ENCODE peak calls at places on chromosomes 16 and 17, in four cellular contexts. G, A, Q and K are unnamed samples.

GRCh38 chr16:24668481-24669001 is 60.9 kb upstream of the TNRC6A start:
- DNase-seq in G (no peak), A (no peak), Q (peak), K (no peak)

GRCh38 chr17:28457890-28458289 is 15.6 kb upstream of the SLC13A2 start:
- DNase-seq in G (no peak), Q (no peak), A (no peak), K (no peak)

GRCh38 chr17:48439473-48439872 is 9.5 kb upstream of the SKAP1 start:
- DNase-seq in A (no peak), Q (no peak), G (peak), K (no peak)

GRCh38 chr16:27475561-27475960 is 73.6 kb downstream of the IL21R start:
- DNase-seq in Q (peak), G (no peak), A (no peak), K (no peak)

GRCh38 chr16:11819798-11820197 is 22.7 kb upstream of the ZC3H7A start:
- DNase-seq in A (no peak), G (no peak), Q (no peak), K (no peak)

GRCh38 chr17:72187544-72187943 is 66.7 kb downstream of the SOX9 start:
- DNase-seq in A (no peak), Q (peak), G (no peak), K (no peak)

GRCh38 chr16:88856122-88856827 is 472 bp downstream of the GALNS start:
- DNase-seq in A (no peak), Q (no peak), G (no peak), K (no peak)

GRCh38 chr17:6775871-6776405 is at the start of gene FBXO39:
- DNase-seq in A (no peak), Q (no peak), G (no peak), K (no peak)

GRCh38 chr17:62791235-62792121 is 16.6 kb downstream of the MARCHF10 start:
- DNase-seq in A (no peak), G (no peak), Q (peak), K (no peak)

GRCh38 chr17:488993-489757 is 136.6 kb upstream of the RPH3AL start:
- DNase-seq in Q (peak), A (no peak), G (peak), K (peak)

GRCh38 chr17:47726796-47727703 is 6.0 kb upstream of the TBX21 start:
- DNase-seq in Q (no peak), G (no peak), A (no peak), K (no peak)

GRCh38 chr17:9987779-9988585 is 82.9 kb upstream of the RCVRN start:
- DNase-seq in G (peak), A (no peak), Q (peak), K (peak)

GRCh38 chr16:24022797-24023196 is 187.0 kb downstream of the PRKCB start:
- DNase-seq in A (no peak), G (no peak), Q (no peak), K (no peak)

GRCh38 chr17:6749519-6749918 is 6.3 kb upstream of the XAF1 start:
- DNase-seq in Q (no peak), G (no peak), A (no peak), K (no peak)

GRCh38 chr17:76449126-76449525 is 3.8 kb downstream of the UBE2O start:
- DNase-seq in Q (peak), G (no peak), A (no peak), K (no peak)

GRCh38 chr17:67942810-67943209 is 53.5 kb downstream of the C17orf58 start:
- DNase-seq in A (no peak), G (no peak), Q (no peak), K (no peak)

GRCh38 chr17:40450175-40450574 is 6.9 kb downstream of the IGFBP4 start:
- DNase-seq in G (peak), A (peak), Q (no peak), K (no peak)

GRCh38 chr16:30619207-30619606 is 9.0 kb upstream of the ZNF689 start:
- DNase-seq in Q (no peak), G (no peak), A (no peak), K (no peak)

GRCh38 chr17:19978206-19978802 is 676 bp upstream of the AKAP10 start:
- DNase-seq in G (peak), A (no peak), Q (peak), K (no peak)

GRCh38 chr17:13306310-13306962 is 288.6 kb upstream of the ELAC2 start:
- DNase-seq in Q (peak), A (no peak), G (no peak), K (no peak)

GRCh38 chr17:63190821-63191220 is 224.8 kb downstream of the TANC2 start:
- DNase-seq in A (no peak), Q (no peak), G (no peak), K (no peak)

GRCh38 chr16:71927383-71927782 is 32.1 kb downstream of the IST1 start:
- DNase-seq in A (no peak), Q (peak), G (no peak), K (no peak)

GRCh38 chr16:50644730-50645129 is 36.4 kb downstream of the SNX20 start:
- DNase-seq in G (peak), Q (peak), A (no peak), K (no peak)

GRCh38 chr16:29756654-29757053 is 10.9 kb upstream of the C16orf54 start:
- DNase-seq in A (no peak), Q (peak), G (no peak), K (no peak)

GRCh38 chr16:35733278-35733965 is 2274.0 kb downstream of the TP53TG3F start:
- DNase-seq in G (no peak), Q (no peak), A (no peak), K (no peak)

GRCh38 chr17:17568772-17569195 is 22.7 kb downstream of the PEMT start:
- DNase-seq in A (peak), Q (peak), G (peak), K (peak)

GRCh38 chr17:50909765-50910661 is 43.9 kb upstream of the TOB1 start:
- DNase-seq in G (no peak), A (peak), Q (no peak), K (no peak)

GRCh38 chr16:19607610-19608280 is 52.2 kb downstream of the VPS35L start:
- DNase-seq in Q (peak), A (no peak), G (no peak), K (no peak)

GRCh38 chr16:19609359-19609758 is 53.9 kb downstream of the VPS35L start:
- DNase-seq in A (no peak), G (no peak), Q (peak), K (no peak)

GRCh38 chr16:19604911-19605310 is 49.4 kb downstream of the VPS35L start:
- DNase-seq in A (no peak), G (no peak), Q (no peak), K (no peak)

GRCh38 chr16:19601083-19601976 is 45.8 kb downstream of the VPS35L start:
- DNase-seq in G (peak), A (peak), Q (peak), K (no peak)

GRCh38 chr16:19605701-19606100 is 50.2 kb downstream of the VPS35L start:
- DNase-seq in A (no peak), Q (no peak), G (no peak), K (no peak)
- TF ChIP-seq CTCF in A (no peak), Q (no peak), G (no peak), K (no peak)

GRCh38 chr16:3017806-3018506 is at the start of gene CLDN6:
- DNase-seq in Q (no peak), A (no peak), G (no peak), K (peak)
- TF ChIP-seq CTCF in Q (peak), A (no peak), G (peak), K (peak)

GRCh38 chr16:83397601-83398000 is 410.2 kb upstream of the HSBP1 start:
- DNase-seq in Q (no peak), A (no peak), G (no peak), K (no peak)

GRCh38 chr16:83402160-83402794 is 405.5 kb upstream of the HSBP1 start:
- DNase-seq in G (no peak), A (no peak), Q (peak), K (no peak)

GRCh38 chr16:83402969-83403368 is 404.8 kb upstream of the HSBP1 start:
- DNase-seq in Q (peak), A (no peak), G (no peak), K (no peak)

GRCh38 chr16:83403751-83404150 is 404.0 kb upstream of the HSBP1 start:
- DNase-seq in Q (peak), G (no peak), A (no peak), K (no peak)

DNA sequence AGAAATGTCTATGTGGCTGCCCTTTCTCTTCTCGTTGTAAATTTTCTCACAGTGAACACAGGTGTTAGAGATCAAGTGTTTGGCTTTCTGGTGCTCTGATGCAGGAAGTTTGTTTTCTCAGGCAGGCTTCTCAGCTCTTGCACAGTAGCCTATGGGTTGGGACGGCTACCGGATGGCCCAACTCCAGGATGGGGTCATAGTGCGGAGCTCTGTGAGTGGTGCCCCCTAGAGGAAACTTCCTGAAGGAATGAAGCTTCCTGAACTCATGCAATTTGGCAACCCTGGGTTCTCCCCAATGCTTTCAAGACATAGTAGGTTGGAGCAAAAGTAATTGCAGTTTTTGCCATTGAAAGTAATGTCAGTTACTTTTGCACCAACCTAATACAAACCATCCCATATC is 407.5 kb upstream of the HSBP1 start:
- DNase-seq in A (no peak), G (no peak), Q (no peak), K (no peak)
- TF ChIP-seq CTCF in A (no peak), G (no peak), Q (peak), K (peak)

GRCh38 chr16:56589141-56590039 is at the start of gene MT3:
- DNase-seq in G (no peak), A (no peak), Q (peak), K (no peak)
- TF ChIP-seq CTCF in G (no peak), A (no peak), Q (no peak), K (no peak)

GRCh38 chr17:3732171-3732570 is 8.5 kb downstream of the HASPIN start:
- DNase-seq in A (no peak), Q (no peak), G (peak), K (no peak)
- TF ChIP-seq CTCF in A (no peak), Q (no peak), G (peak), K (no peak)

DNA sequence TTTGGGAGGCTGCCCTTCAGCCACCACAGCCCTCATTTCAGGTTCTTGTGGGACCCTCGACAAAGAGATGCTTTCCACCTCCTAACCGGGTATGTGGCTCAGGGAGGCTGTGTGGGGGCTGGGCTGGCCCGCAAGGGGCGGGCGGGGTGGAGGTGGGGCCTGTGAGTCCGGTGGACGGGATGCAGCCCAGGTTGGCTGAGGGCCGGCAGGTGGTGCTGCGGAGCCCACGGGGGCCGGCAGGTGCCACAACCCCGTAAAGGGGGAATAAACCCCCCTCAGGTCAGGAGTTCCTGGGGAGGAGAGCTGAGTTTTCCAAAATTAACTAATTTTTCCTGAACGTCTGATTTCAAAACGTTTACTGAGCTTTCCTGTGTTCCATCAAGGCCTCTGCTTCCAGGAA is 4.9 kb upstream of the CIAO3 start:
- DNase-seq in Q (no peak), A (no peak), G (peak), K (peak)
- TF ChIP-seq CTCF in Q (peak), A (no peak), G (peak), K (peak)

DNA sequence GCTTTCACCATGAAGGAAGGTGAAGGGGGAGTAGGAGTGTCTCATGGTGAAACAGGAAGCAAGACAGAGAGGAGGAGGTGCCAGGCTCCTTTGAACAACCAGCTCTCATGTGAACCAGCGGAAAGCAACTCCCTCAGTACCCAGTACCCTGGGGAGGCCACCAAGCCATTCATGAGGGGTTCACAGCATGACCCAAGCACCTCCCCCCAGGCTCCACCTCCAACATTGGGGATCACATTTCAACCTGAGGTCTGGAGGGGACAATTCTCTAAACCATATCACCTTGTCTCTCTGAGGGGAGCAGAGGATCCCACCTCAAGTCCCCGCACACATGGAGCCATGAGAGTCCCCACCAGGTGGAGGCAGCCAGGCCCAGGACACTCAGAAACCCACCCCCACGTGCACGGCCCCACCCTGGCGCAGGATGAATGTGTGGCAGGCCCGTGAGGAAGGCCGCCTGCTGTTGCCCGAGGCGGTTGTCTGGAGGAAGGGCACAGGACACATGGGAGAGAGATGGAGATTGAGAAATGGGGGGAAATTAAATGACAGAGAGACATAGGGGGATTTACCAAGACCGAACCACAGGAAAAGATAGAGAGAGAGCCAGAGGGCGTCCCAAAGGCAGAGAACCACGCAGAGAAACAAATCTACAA is 85.9 kb downstream of the TMEM132E start:
- DNase-seq in A (no peak), G (no peak), Q (no peak), K (no peak)
- TF ChIP-seq CTCF in A (no peak), G (no peak), Q (no peak), K (no peak)

DNA sequence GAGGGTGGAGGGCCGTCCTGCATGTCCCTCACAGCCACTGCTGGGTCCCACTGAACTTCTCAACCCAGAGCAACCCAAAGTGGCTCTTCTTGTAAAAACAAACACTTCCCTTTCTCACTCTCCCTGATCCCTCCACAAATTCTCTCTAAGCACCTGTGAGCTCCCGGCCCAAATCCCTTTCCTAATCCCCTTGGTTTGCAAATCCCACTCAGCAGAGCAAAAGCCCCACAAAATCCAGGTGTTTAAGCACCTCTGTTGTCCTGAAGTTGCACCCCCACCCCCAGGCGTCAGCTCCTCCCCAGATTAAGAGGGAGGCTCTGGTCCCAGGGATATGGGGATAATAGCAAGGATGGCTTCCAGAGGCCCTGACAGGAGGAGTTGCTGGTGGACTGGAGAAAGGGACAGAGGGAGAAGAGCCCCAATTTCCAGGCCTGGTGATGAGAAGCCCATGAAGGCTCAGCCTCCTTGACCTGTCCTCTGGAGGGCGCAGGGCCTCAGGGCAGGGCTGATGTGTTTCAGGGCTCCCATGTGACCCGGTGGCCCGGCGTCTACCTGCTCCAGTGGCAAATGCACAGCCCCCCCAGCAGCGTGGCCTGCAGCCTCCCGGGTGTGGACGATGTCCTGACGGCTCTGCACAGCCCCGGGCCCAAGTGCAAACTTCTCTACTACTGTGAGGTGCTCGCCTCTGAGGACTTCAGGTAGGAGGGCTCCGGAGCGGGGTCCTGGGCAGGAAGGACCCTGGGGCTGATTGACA is 23.0 kb downstream of the NAGPA start:
- DNase-seq in Q (no peak), G (no peak), A (no peak), K (no peak)
- TF ChIP-seq CTCF in Q (no peak), G (no peak), A (no peak), K (peak)

GRCh38 chr17:30002088-30002487 is 60.7 kb downstream of the EFCAB5 start:
- DNase-seq in G (no peak), A (no peak), Q (no peak), K (no peak)

GRCh38 chr17:30000755-30001257 is 59.4 kb downstream of the EFCAB5 start:
- DNase-seq in Q (no peak), G (no peak), A (no peak), K (no peak)

GRCh38 chr17:29996458-29996857 is 55.0 kb downstream of the EFCAB5 start:
- DNase-seq in Q (no peak), A (no peak), G (no peak), K (no peak)

GRCh38 chr17:30005709-30006320 is 64.4 kb downstream of the EFCAB5 start:
- DNase-seq in Q (peak), G (no peak), A (no peak), K (no peak)

GRCh38 chr17:30000001-30000754 is 58.7 kb downstream of the EFCAB5 start:
- DNase-seq in A (no peak), Q (no peak), G (no peak), K (no peak)
- TF ChIP-seq CTCF in A (no peak), Q (peak), G (no peak), K (no peak)

DNA sequence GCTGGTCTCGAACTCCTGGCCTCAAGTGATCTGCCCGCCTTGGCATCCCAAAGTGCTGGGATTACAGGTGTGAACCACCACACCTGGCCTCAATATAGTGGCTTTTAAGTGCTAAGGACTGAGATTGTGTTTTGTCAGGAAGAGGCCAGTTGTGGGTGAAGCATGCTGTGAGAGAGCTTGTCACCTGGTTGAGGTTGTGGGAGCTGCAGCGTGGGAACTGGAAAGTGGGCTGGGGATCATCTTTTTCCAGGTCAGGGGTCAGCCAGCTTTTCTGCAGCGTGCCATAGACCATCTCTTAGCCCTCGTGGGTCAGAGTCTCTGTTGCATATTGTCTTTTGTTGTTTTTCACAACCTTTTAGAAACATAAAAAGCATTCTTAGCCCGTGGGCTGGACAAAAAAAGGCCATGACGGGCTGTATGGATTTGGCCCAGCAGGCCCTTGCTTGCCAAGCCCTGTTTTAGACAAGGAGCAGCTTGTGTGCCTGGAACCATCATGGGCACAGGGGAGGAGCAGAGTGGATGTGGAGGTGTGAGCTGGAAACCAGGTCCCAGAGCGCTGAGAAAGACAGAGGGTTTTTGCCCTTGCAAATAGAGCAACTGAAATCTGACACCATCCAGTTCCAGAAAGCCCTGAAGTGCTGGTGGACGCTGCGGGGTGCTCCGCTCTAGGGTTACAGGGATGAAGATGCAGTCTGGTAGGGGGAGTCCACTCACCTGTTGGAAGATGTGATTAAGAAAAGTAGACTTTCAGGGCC is 5.5 kb downstream of the BIRC5 start:
- DNase-seq in G (no peak), A (no peak), Q (no peak), K (no peak)
- TF ChIP-seq CTCF in G (no peak), A (no peak), Q (no peak), K (no peak)